ENCODE peak calls at places on chromosomes 2 and 18, in six cellular contexts. R, G, L, P, S and K are unnamed samples.

GRCh38 chr2:3631851-3632659 is 25.9 kb upstream of the ALLC start:
- DNase-seq in R (no peak), G (no peak), L (no peak), P (peak), S (no peak), K (no peak)

GRCh38 chr2:162963156-162963555 is 124.6 kb upstream of the KCNH7 start:
- DNase-seq in R (no peak), G (no peak), L (no peak), P (no peak), S (no peak), K (no peak)

GRCh38 chr2:45614330-45614729 is 3.3 kb upstream of the SRBD1 start:
- DNase-seq in R (no peak), G (no peak), L (no peak), P (no peak), S (no peak), K (peak)

GRCh38 chr2:7450188-7451156 is 533.3 kb downstream of the RNF144A start:
- DNase-seq in R (no peak), G (no peak), L (no peak), P (no peak), S (no peak), K (no peak)

GRCh38 chr2:56534321-56534720 is 350.5 kb downstream of the CCDC85A start:
- DNase-seq in R (no peak), G (no peak), L (peak), P (no peak), S (no peak), K (peak)

GRCh38 chr2:12282780-12283695 is 433.7 kb upstream of the TRIB2 start:
- DNase-seq in R (no peak), G (no peak), L (no peak), P (no peak), S (no peak), K (no peak)

GRCh38 chr2:15609341-15610042 is 17.8 kb downstream of the DDX1 start:
- DNase-seq in R (no peak), G (no peak), L (no peak), P (no peak), S (no peak), K (no peak)

GRCh38 chr2:30776831-30777652 is 30.2 kb downstream of the CAPN13 start:
- DNase-seq in R (no peak), G (peak), L (no peak), P (no peak), S (no peak), K (no peak)

GRCh38 chr2:240168041-240168440 is 27.6 kb upstream of the OTOS start:
- DNase-seq in R (no peak), G (no peak), L (no peak), P (no peak), S (no peak), K (no peak)

GRCh38 chr18:4264347-4264791 is 190.7 kb downstream of the DLGAP1 start:
- DNase-seq in R (peak), G (no peak), L (no peak), P (peak), S (no peak), K (no peak)

GRCh38 chr2:121356058-121356640 is 71.1 kb upstream of the TFCP2L1 start:
- DNase-seq in R (peak), G (no peak), L (peak), P (no peak), S (peak), K (peak)

GRCh38 chr2:158825021-158825420 is 29.9 kb downstream of the DAPL1 start:
- DNase-seq in R (no peak), G (no peak), L (no peak), P (no peak), S (no peak), K (no peak)

GRCh38 chr18:12657849-12658829 is at the start of gene SPIRE1:
- DNase-seq in R (peak), G (peak), L (peak), P (peak), S (no peak), K (peak)

GRCh38 chr2:120770641-120771040 is 35.0 kb downstream of the GLI2 start:
- DNase-seq in R (no peak), G (no peak), L (no peak), P (no peak), S (no peak), K (no peak)

GRCh38 chr18:77733292-77733903 is 483.8 kb downstream of the GALR1 start:
- DNase-seq in R (no peak), G (no peak), L (no peak), P (no peak), S (no peak), K (no peak)

GRCh38 chr18:34224423-34225217 is at the start of gene NOL4:
- DNase-seq in R (peak), G (peak), L (peak), P (no peak), S (no peak), K (peak)

GRCh38 chr18:22683786-22684185 is 249.3 kb upstream of the RBBP8 start:
- DNase-seq in R (no peak), G (no peak), L (no peak), P (no peak), S (no peak), K (no peak)

GRCh38 chr18:34709631-34710429 is at the start of gene DTNA:
- DNase-seq in R (no peak), G (no peak), L (peak), P (no peak), S (no peak), K (peak)

GRCh38 chr2:76610451-76610850 is 899.7 kb upstream of the GCFC2 start:
- DNase-seq in R (no peak), G (no peak), L (no peak), P (no peak), S (no peak), K (no peak)

GRCh38 chr2:189312211-189312610 is 129.1 kb upstream of the WDR75 start:
- DNase-seq in R (no peak), G (no peak), L (no peak), P (no peak), S (no peak), K (no peak)

GRCh38 chr2:204325468-204325867 is 219.8 kb upstream of the PARD3B start:
- DNase-seq in R (peak), G (peak), L (peak), P (no peak), S (peak), K (peak)

GRCh38 chr18:4636957-4637356 is 181.8 kb upstream of the DLGAP1 start:
- DNase-seq in R (no peak), G (no peak), L (no peak), P (peak), S (no peak), K (no peak)

GRCh38 chr2:23286031-23286764 is 98.8 kb upstream of the KLHL29 start:
- DNase-seq in R (no peak), G (no peak), L (no peak), P (no peak), S (no peak), K (no peak)
- H3K4me3 ChIP-seq in R (no peak), G (no peak), L (no peak), P (no peak), S (no peak), K (no peak)

DNA sequence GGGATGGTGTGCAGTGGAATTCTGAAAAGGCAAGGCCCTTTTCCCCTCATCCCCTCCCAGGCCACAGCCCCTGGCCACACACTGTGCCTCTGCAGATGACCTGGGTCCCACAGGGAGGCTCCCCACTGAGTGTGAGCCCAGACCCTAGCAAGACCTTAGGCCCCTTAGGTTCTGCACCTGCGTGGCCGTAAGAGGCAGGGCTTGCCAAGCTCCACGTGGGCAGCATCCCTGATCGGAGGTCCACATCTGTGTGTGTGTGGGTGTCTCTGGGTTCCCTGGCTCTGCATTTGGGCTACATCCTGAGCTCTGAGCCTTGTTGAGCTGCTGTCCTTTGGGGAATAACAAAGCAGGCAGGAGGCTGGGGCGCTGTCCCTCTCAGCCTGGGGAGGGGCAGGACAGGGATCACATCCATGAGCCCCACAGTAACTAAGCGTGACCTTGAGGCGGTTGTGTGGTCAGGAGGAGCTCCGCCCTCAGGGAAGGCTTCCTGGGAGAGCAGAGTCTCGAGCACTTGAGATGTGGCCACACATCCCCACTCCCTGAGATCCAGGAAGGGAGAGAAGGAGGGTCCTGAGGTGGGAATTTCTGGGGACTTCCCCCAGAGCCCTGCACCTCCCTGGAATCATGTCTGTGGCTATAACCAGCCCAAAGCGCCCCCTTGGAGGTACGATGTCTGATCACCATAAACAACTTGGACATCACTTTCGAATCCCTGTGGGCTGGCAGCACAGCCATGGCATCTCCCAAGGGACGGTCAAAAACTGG is 84.8 kb downstream of the STPG4 start:
- DNase-seq in R (no peak), G (no peak), L (no peak), P (peak), S (no peak), K (no peak)
- TF ChIP-seq CTCF in R (no peak), G (no peak), L (no peak), P (no peak), S (no peak), K (no peak)

GRCh38 chr18:37491526-37491925 is 74.1 kb downstream of the CELF4 start:
- DNase-seq in R (no peak), G (no peak), L (no peak), P (no peak), S (no peak), K (no peak)
- H3K4me3 ChIP-seq in R (no peak), G (no peak), L (no peak), P (no peak), S (no peak), K (no peak)

GRCh38 chr2:61689526-61689925 is 151.4 kb upstream of the XPO1 start:
- DNase-seq in R (no peak), G (no peak), L (peak), P (no peak), S (no peak), K (peak)
- TF ChIP-seq CTCF in R (no peak), G (no peak), L (no peak), P (no peak), S (no peak), K (no peak)